ENCODE peak calls at places on chromosomes 2 and 18, in nine cellular contexts. N is astrocyte of the hippocampus; T is NCI-H1105 treated with DMSO at 0.1 percent for 48 hours; V is mucosa of gallbladder; Z is stimulated activated CD8-positive, alpha-beta memory T cell treated with anti-CD3 and anti-CD28 coated beads, Interleukin-7, amount 100 ng/mL, for 1 hour; I is erythroblast; Q is left ventricle myocardium inferior; O is omental fat pad; A is activated naive CD4-positive, alpha-beta T cell treated with anti-CD3 and anti-CD28 coated beads, Interleukin-2, amount 50 U/mL, for 72 hours. J is an unnamed sample.
A peak's percentile ranks its signal among the peaks of the same experiment; 100 is the strongest.

GRCh38 chr2:239239607-239240479 is 161.0 kb downstream of the HDAC4 start:
- DNase-seq in N (no peak), T (no peak), V (no peak), Z (no peak), I (no peak), Q (no peak), O (no peak), A (no peak), J (no peak)

GRCh38 chr2:235149240-235149641 is 197.4 kb downstream of the SH3BP4 start:
- DNase-seq in N (peak; percentile 67), T (no peak), V (no peak), Z (no peak), I (no peak), Q (no peak), O (no peak), A (no peak), J (no peak)

GRCh38 chr2:230614913-230615332 is 97.7 kb upstream of the CAB39 start:
- DNase-seq in N (no peak), T (no peak), V (no peak), Z (no peak), I (no peak), Q (no peak), O (no peak), A (peak; percentile 57), J (no peak)

GRCh38 chr2:95050385-95051300 is 25.1 kb downstream of the MAL start:
- DNase-seq in N (no peak), T (no peak), V (no peak), Z (no peak), I (no peak), Q (no peak), O (no peak), A (no peak), J (no peak)

GRCh38 chr2:32484907-32485306 is 128.1 kb downstream of the BIRC6 start:
- DNase-seq in N (peak; percentile 64), T (no peak), V (no peak), Z (no peak), I (peak; percentile 36), Q (no peak), O (no peak), A (no peak), J (peak; percentile 74)

GRCh38 chr18:50859793-50860192 is 19.1 kb upstream of the ME2 start:
- DNase-seq in N (no peak), T (no peak), V (no peak), Z (no peak), I (no peak), Q (no peak), O (no peak), A (no peak), J (no peak)

GRCh38 chr2:43228782-43229659 is 2.6 kb upstream of the ZFP36L2 start:
- DNase-seq in N (peak; percentile 70), T (no peak), V (no peak), Z (no peak), I (peak; percentile 73), Q (no peak), O (no peak), A (no peak), J (no peak)

GRCh38 chr2:241795021-241795999 is 13.7 kb upstream of the NEU4 start:
- DNase-seq in N (no peak), T (no peak), V (no peak), Z (no peak), I (no peak), Q (peak; percentile 6), O (no peak), A (no peak), J (no peak)

GRCh38 chr2:23436346-23437099 is 51.5 kb downstream of the KLHL29 start:
- DNase-seq in N (peak; percentile 41), T (no peak), V (no peak), Z (no peak), I (no peak), Q (no peak), O (no peak), A (peak; percentile 59), J (no peak)

GRCh38 chr2:40403233-40403841 is 48.6 kb downstream of the SLC8A1 start:
- DNase-seq in N (peak; percentile 48), T (no peak), V (no peak), Z (no peak), I (no peak), Q (no peak), O (no peak), A (no peak), J (no peak)

GRCh38 chr2:134218928-134219707 is 34.8 kb upstream of the MGAT5 start:
- DNase-seq in N (no peak), T (no peak), V (peak; percentile 36), Z (no peak), I (no peak), Q (no peak), O (no peak), A (peak; percentile 14), J (peak; percentile 68)